ENCODE peak calls at places on chromosomes 4 and X, in five cellular contexts. J is WERI-Rb-1, R is brain microvascular endothelial cell, Q is uterus, E is upper lobe of left lung. W is an unnamed sample. For H3K27me3, the result is how much of the 10 kb centered on the place peaks cover.

GRCh38 chr4:141329174-141329569 is 108.5 kb downstream of the ZNF330 start:
- DNase-seq in E (no peak), J (no peak), R (no peak), Q (no peak), W (no peak)

GRCh38 chrX:64151911-64152310 is 53.6 kb downstream of the AMER1 start:
- DNase-seq in Q (no peak), R (no peak), E (no peak), J (no peak), W (no peak)

GRCh38 chr4:122898370-122899150 is 23.8 kb downstream of the NUDT6 start:
- DNase-seq in Q (no peak), J (no peak), R (peak), E (no peak), W (no peak)

GRCh38 chr4:42306221-42307109 is 90.8 kb upstream of the SHISA3 start:
- DNase-seq in E (no peak), J (no peak), R (no peak), Q (no peak), W (no peak)

GRCh38 chr4:151184523-151185458 is 85.4 kb downstream of the RPS3A start:
- DNase-seq in E (no peak), J (no peak), R (peak), Q (no peak), W (no peak)

GRCh38 chr4:169229571-169230028 is 41.2 kb downstream of the SH3RF1 start:
- DNase-seq in J (no peak), Q (peak), R (peak), E (no peak), W (no peak)

GRCh38 chr4:169626328-169627282 is 6.2 kb downstream of the CLCN3 start:
- DNase-seq in E (no peak), J (no peak), R (no peak), Q (no peak), W (no peak)

GRCh38 chrX:74534569-74535038 is 79.8 kb downstream of the RLIM start:
- DNase-seq in R (peak), J (no peak), E (no peak), Q (no peak), W (no peak)

GRCh38 chr4:186700746-186701145 is 22.9 kb downstream of the FAT1 start:
- DNase-seq in J (no peak), Q (no peak), R (peak), E (no peak), W (no peak)

GRCh38 chr4:92265066-92265465 is 38.7 kb upstream of the GRID2 start:
- DNase-seq in Q (no peak), R (no peak), E (no peak), J (no peak), W (no peak)

GRCh38 chr4:128465523-128465922 is 177.9 kb upstream of the PGRMC2 start:
- DNase-seq in Q (no peak), R (no peak), E (no peak), J (no peak), W (no peak)

GRCh38 chr4:77701111-77701510 is 95.5 kb downstream of the CXCL13 start:
- DNase-seq in R (no peak), E (no peak), Q (no peak), J (no peak), W (no peak)

GRCh38 chr4:77695769-77696168 is 90.1 kb downstream of the CXCL13 start:
- DNase-seq in J (no peak), Q (no peak), E (no peak), R (peak), W (no peak)

GRCh38 chr4:77697860-77698599 is 92.4 kb downstream of the CXCL13 start:
- DNase-seq in E (no peak), Q (no peak), R (peak), J (peak), W (peak)

GRCh38 chr4:77699731-77700210 is 94.2 kb downstream of the CXCL13 start:
- DNase-seq in E (no peak), Q (no peak), J (peak), R (peak), W (peak)
- H3K4me3 ChIP-seq in E (no peak), Q (no peak), J (no peak), R (no peak), W (no peak)

GRCh38 chrX:30302957-30303356 is 6.2 kb downstream of the NR0B1 start:
- DNase-seq in J (no peak), R (no peak), E (peak), Q (no peak), W (peak)
- H3K27me3 ChIP-seq in J (under half), R (under half), E (under half), Q (under half), W (under half)

GRCh38 chrX:152637649-152638442 is at the start of gene GABRQ:
- DNase-seq in J (peak), R (peak), E (no peak), Q (no peak), W (peak)
- H3K4me3 ChIP-seq in J (peak), R (peak), E (no peak), Q (no peak), W (peak)

GRCh38 chrX:110181459-110182137 is 136.3 kb downstream of the AMMECR1 start:
- DNase-seq in Q (no peak), E (no peak), R (no peak), J (no peak), W (no peak)

GRCh38 chrX:110175146-110175545 is 142.7 kb downstream of the AMMECR1 start:
- DNase-seq in J (no peak), E (no peak), R (no peak), Q (no peak), W (no peak)

GRCh38 chrX:110180928-110181310 is 137.0 kb downstream of the AMMECR1 start:
- DNase-seq in R (peak), Q (no peak), E (no peak), J (no peak), W (no peak)

GRCh38 chrX:110180176-110180927 is 137.5 kb downstream of the AMMECR1 start:
- DNase-seq in Q (peak), E (no peak), R (peak), J (no peak), W (no peak)

DNA sequence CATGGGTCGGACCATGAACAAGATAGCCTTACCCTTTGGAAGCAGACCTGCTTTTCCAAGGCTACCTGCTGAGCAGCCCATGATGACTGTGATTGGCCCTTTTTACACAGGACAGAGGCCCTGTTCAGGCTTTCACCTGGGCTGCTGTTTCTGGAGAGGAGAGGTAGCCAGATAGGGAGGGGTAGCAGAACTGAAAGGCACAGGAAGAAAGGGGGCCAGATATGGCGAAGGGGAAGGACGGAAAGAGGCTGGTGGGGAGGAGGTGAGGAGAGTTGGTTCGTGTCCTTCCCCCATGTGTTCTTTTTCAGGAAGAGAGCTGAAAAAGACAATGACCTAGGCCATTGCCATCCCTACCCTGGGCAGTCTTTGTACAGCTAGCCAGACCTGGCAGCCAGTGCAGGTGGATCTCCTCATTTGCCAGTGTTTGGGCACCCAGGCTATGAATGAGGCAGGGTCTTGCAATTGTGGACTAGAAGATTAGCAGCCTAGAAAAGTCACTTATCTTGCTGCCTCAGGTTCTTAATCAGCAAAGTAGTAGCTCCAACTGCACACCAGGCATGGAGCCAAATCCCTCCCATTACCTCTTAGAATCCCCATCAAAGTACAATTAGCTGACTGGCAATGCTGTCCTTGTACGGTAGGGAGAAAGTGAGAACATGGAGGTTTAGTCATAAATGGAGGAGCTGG is 139.6 kb downstream of the AMMECR1 start:
- DNase-seq in E (no peak), Q (no peak), R (no peak), J (no peak), W (no peak)
- H3K27me3 ChIP-seq in E (under half), Q (under half), R (under half), J (under half), W (under half)

DNA sequence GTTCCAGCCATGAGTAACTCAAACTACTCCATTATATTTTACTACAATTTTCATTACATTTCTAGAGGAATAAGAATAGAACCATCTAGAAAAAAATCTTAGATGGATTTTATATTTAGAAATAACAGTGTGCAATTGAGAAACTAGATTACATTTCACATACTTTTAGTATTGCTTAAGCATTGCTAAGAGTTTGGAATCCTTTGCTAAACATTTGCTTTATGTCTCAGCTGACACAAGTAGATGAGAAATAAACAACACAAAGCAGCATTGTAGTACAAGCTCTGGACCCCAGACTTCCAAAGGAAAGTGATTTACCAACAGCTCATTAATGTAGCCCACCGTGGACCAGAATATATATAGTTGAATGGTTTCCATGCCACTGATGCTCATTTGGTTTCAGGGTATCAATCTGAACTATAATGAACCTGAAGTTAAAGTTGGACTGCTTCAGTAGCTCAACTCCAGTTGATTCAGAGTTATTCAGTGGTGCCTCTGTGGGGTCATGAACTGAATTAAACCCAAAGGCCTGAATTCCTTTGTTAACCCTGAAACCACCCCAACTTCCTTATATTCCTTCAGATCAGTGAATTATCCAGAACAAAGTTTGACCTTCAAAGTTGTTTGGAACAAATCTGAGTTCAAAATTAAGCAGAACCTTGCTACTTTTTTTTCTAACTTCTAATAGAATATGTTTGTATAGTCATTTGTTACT is 132.1 kb upstream of the NEIL3 start:
- DNase-seq in J (no peak), Q (no peak), E (no peak), R (peak), W (no peak)
- H3K4me3 ChIP-seq in J (no peak), Q (no peak), E (no peak), R (no peak), W (no peak)

GRCh38 chr4:153555730-153556440 is 89.7 kb downstream of the TMEM131L start:
- DNase-seq in R (peak), Q (peak), E (no peak), J (no peak), W (no peak)
- H3K27me3 ChIP-seq in R (under half), Q (under half), E (under half), J (under half), W (under half)

DNA sequence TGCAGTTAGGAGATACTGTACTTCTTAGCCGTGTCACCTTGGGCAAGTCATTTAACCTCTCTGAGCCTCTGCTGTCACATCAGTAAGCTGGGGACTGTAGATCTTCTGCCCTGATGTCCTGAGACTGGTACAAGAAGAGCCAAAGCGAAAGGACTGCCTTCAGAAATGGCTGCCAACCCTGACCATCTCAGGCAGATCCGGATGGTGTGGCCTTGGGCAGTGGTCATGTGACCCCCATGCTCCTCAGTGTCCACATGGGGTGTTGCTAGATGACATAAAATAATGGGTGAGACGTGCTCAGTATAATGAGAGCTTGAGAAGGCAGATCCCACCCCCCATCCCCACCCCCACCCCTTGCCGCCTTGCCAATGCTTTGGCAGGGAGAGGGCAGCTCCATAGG is 60.4 kb upstream of the MTM1 start:
- DNase-seq in R (no peak), J (no peak), E (no peak), Q (no peak), W (no peak)
- H3K4me3 ChIP-seq in R (no peak), J (no peak), E (no peak), Q (no peak), W (no peak)

DNA sequence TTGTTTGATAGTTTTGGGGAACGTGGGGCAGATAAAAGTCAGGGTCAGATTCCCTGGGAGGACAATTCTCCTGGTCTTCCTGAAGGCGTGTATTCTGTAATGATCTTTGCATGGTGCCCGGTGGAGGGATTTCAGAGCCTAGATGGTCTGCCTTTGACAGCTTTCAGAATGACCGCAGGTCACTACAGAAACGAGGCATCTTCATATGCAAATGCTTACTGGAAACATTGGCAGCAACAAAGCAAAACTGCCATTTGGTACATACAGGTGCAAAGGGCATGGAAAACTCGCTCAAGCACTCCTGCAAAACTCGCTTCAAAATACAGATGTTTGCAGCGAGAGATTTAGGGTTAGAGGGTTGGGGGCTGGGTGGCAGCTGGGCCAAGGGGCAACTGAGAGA is 8.8 kb downstream of the C4orf50 start:
- DNase-seq in R (no peak), Q (no peak), E (no peak), J (no peak), W (no peak)
- H3K27me3 ChIP-seq in R (under half), Q (under half), E (under half), J (under half), W (under half)

GRCh38 chr4:171534391-171534790 is 278.8 kb upstream of the GALNTL6 start:
- DNase-seq in J (no peak), Q (no peak), E (no peak), R (no peak), W (no peak)

GRCh38 chr4:171538601-171539100 is 274.6 kb upstream of the GALNTL6 start:
- DNase-seq in Q (no peak), E (no peak), J (no peak), R (no peak), W (no peak)

DNA sequence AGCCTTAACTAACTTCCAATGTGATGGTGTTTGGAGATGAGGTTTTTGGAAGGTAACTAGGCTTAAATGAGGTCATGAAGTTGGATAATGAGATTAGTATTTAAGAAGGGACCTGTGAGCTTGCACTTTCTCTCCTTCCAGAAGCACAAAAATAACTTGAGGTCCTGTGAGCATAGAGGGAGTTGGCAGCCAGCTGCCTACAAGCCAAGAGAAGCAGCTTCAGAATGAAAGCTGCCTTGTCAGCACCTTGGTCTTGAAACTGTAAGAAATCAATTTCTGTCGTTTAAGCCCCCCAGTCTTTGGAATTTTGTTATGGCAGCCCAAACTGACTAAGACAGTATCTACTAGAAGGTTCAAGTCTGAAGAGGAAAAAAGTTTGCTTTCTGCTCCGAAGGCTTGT is 280.2 kb upstream of the GALNTL6 start:
- DNase-seq in J (no peak), E (no peak), Q (no peak), R (no peak), W (no peak)
- H3K4me3 ChIP-seq in J (no peak), E (no peak), Q (no peak), R (no peak), W (no peak)

W was measured in H7.